ENCODE peak calls at places on chromosome 22, in nine cellular contexts. E is kidney tubule cell; X is T-cell; A is iPS-NIHi11; M is stimulated activated CD4-positive, alpha-beta T cell treated with anti-CD3 and anti-CD28 coated beads, Interleukin-12 subunit alpha, Interleukin-12 subunit beta, amount 100 ng/mL, for 24 hours; L is left ventricle myocardium inferior; G is activated CD4-positive, alpha-beta T cell treated with anti-CD3 and anti-CD28 coated beads, Interleukin-2, amount 50 U/mL, for 1 hour; O is cardiac fibroblast; W is sigmoid colon. T is an unnamed sample.

GRCh38 chr22:19644314-19645223 is 69.7 kb upstream of the SEPTIN5 start:
- DNase-seq in E (no peak), M (no peak), X (no peak), G (no peak), O (peak; percentile 9), W (peak; percentile 41), L (no peak), A (no peak), T (no peak)

GRCh38 chr22:48745842-48746788 is 1081.6 kb downstream of the BRD1 start:
- DNase-seq in G (no peak), M (no peak), A (no peak), W (no peak), X (no peak), E (no peak), L (no peak), O (no peak), T (no peak)

GRCh38 chr22:17968126-17968525 is 56.2 kb downstream of the MICAL3 start:
- DNase-seq in G (no peak), O (no peak), L (no peak), M (no peak), X (no peak), A (no peak), E (no peak), W (no peak), T (no peak)

GRCh38 chr22:32204856-32205722 is at the start of gene RFPL2:
- DNase-seq in G (no peak), E (peak; percentile 77), O (peak; percentile 29), X (peak; percentile 29), M (no peak), L (no peak), W (no peak), A (peak; percentile 90), T (peak; percentile 64)

GRCh38 chr22:44483878-44484277 is 14.2 kb downstream of the RTL6 start:
- DNase-seq in L (no peak), G (no peak), O (no peak), X (no peak), W (no peak), E (no peak), M (no peak), A (no peak), T (no peak)

GRCh38 chr22:47463220-47463619 is 700.8 kb downstream of the TBC1D22A start:
- DNase-seq in E (no peak), L (no peak), A (no peak), W (no peak), M (no peak), G (no peak), X (no peak), O (no peak), T (no peak)

GRCh38 chr22:36506637-36507517 is at the start of gene FOXRED2:
- DNase-seq in G (peak; percentile 86), A (peak; percentile 99), E (peak; percentile 78), O (peak; percentile 75), L (peak; percentile 90), M (peak; percentile 78), W (peak; percentile 95), X (peak; percentile 82), T (peak; percentile 78)

GRCh38 chr22:41917906-41918791 is 3.3 kb upstream of the SHISA8 start:
- DNase-seq in X (no peak), O (peak; percentile 76), W (no peak), L (peak; percentile 65), A (no peak), G (no peak), E (peak; percentile 82), M (no peak), T (peak; percentile 27)

GRCh38 chr22:29813563-29813962 is 24.5 kb downstream of the ASCC2 start:
- DNase-seq in A (no peak), W (no peak), G (no peak), X (no peak), L (no peak), E (peak; percentile 47), M (no peak), O (peak; percentile 52), T (no peak)

GRCh38 chr22:36541831-36542391 is 12.9 kb upstream of the EIF3D start:
- DNase-seq in M (peak; percentile 18), X (no peak), O (peak; percentile 96), A (no peak), W (no peak), L (no peak), E (peak; percentile 99), G (no peak), T (no peak)

GRCh38 chr22:32444068-32444467 is 20.2 kb downstream of the BPIFC start:
- DNase-seq in O (no peak), E (peak; percentile 34), W (no peak), L (no peak), X (no peak), G (peak; percentile 1), A (peak; percentile 28), M (no peak), T (peak; percentile 3)